ENCODE peak calls at places on chromosomes 7 and 10, in four cellular contexts. One of them, this sample, is unnamed. For H3K4me1, the result is how much of the 10 kb centered on the place peaks cover.

GRCh38 chr10:101236376-101237079 is 7.3 kb upstream of the LBX1 start:
- DNase-seq in tibial artery: no peak
- DNase-seq in cardiac muscle cell: peak
- DNase-seq in upper lobe of right lung: no peak
- DNase-seq in this sample: no peak

GRCh38 chr10:28719789-28720436 is 42.6 kb downstream of the BAMBI start:
- DNase-seq in upper lobe of right lung: no peak
- DNase-seq in cardiac muscle cell: peak
- DNase-seq in tibial artery: no peak
- DNase-seq in this sample: no peak

GRCh38 chr10:124025638-124026336 is 67.6 kb downstream of the CHST15 start:
- DNase-seq in upper lobe of right lung: no peak
- DNase-seq in tibial artery: no peak
- DNase-seq in cardiac muscle cell: peak
- DNase-seq in this sample: no peak

GRCh38 chr7:15503603-15504280 is 58.1 kb downstream of the AGMO start:
- DNase-seq in tibial artery: no peak
- DNase-seq in cardiac muscle cell: peak
- DNase-seq in upper lobe of right lung: no peak
- DNase-seq in this sample: no peak

GRCh38 chr7:15544050-15544449 is 17.8 kb downstream of the AGMO start:
- DNase-seq in cardiac muscle cell: no peak
- DNase-seq in tibial artery: no peak
- DNase-seq in upper lobe of right lung: no peak
- DNase-seq in this sample: no peak

GRCh38 chr10:89352039-89352597 is 24.3 kb downstream of the IFIT3 start:
- DNase-seq in tibial artery: peak
- DNase-seq in upper lobe of right lung: no peak
- DNase-seq in cardiac muscle cell: peak
- DNase-seq in this sample: no peak

GRCh38 chr10:124308811-124309210 is 109.9 kb downstream of the OAT start:
- DNase-seq in upper lobe of right lung: peak
- DNase-seq in tibial artery: no peak
- DNase-seq in cardiac muscle cell: no peak
- DNase-seq in this sample: no peak

GRCh38 chr10:44393051-44393630 is 8.2 kb upstream of the CXCL12 start:
- DNase-seq in cardiac muscle cell: no peak
- DNase-seq in upper lobe of right lung: peak
- DNase-seq in tibial artery: no peak
- DNase-seq in this sample: no peak

GRCh38 chr10:69663548-69663947 is 33.5 kb downstream of the FAM241B start:
- DNase-seq in cardiac muscle cell: no peak
- DNase-seq in tibial artery: no peak
- DNase-seq in upper lobe of right lung: no peak
- DNase-seq in this sample: no peak

GRCh38 chr7:71612011-71612410 is 480.1 kb downstream of the GALNT17 start:
- DNase-seq in cardiac muscle cell: no peak
- DNase-seq in tibial artery: no peak
- DNase-seq in upper lobe of right lung: no peak
- DNase-seq in this sample: no peak

GRCh38 chr10:93475871-93476270 is 6.3 kb downstream of the MYOF start:
- DNase-seq in tibial artery: no peak
- DNase-seq in upper lobe of right lung: no peak
- DNase-seq in cardiac muscle cell: no peak
- DNase-seq in this sample: no peak

GRCh38 chr7:732556-732955 is 5.5 kb upstream of the PRKAR1B start:
- DNase-seq in tibial artery: no peak
- DNase-seq in cardiac muscle cell: no peak
- DNase-seq in upper lobe of right lung: no peak
- DNase-seq in this sample: no peak

GRCh38 chr10:12107781-12108180 is 21.7 kb upstream of the SEC61A2 start:
- DNase-seq in upper lobe of right lung: no peak
- DNase-seq in tibial artery: no peak
- DNase-seq in cardiac muscle cell: no peak
- DNase-seq in this sample: no peak

GRCh38 chr10:71727429-71728217 is 8.0 kb upstream of the C10orf105 start:
- DNase-seq in upper lobe of right lung: no peak
- DNase-seq in tibial artery: peak
- DNase-seq in cardiac muscle cell: peak
- DNase-seq in this sample: peak

GRCh38 chr7:47807756-47808155 is 140.5 kb downstream of the PKD1L1 start:
- DNase-seq in tibial artery: no peak
- DNase-seq in cardiac muscle cell: no peak
- DNase-seq in upper lobe of right lung: no peak
- DNase-seq in this sample: no peak

GRCh38 chr7:90655566-90655965 is 59.4 kb downstream of the CDK14 start:
- DNase-seq in upper lobe of right lung: no peak
- DNase-seq in cardiac muscle cell: peak
- DNase-seq in tibial artery: no peak
- DNase-seq in this sample: no peak

GRCh38 chr7:130485734-130486113 is 6.2 kb upstream of the MEST start:
- DNase-seq in upper lobe of right lung: no peak
- DNase-seq in tibial artery: no peak
- DNase-seq in cardiac muscle cell: no peak
- DNase-seq in this sample: no peak

GRCh38 chr10:2835950-2836349 is 231.4 kb upstream of the PFKP start:
- DNase-seq in tibial artery: no peak
- DNase-seq in upper lobe of right lung: no peak
- DNase-seq in cardiac muscle cell: no peak
- DNase-seq in this sample: no peak
- H3K4me3 ChIP-seq in tibial artery: no peak
- H3K4me3 ChIP-seq in upper lobe of right lung: no peak
- H3K4me3 ChIP-seq in cardiac muscle cell: no peak
- H3K4me3 ChIP-seq in this sample: no peak

GRCh38 chr7:2760098-2760889 is 72.3 kb downstream of the AMZ1 start:
- DNase-seq in cardiac muscle cell: peak
- DNase-seq in tibial artery: peak
- DNase-seq in upper lobe of right lung: peak
- DNase-seq in this sample: no peak
- H3K4me1 ChIP-seq in cardiac muscle cell: under half
- H3K4me1 ChIP-seq in tibial artery: under half
- H3K4me1 ChIP-seq in upper lobe of right lung: half or more
- H3K4me1 ChIP-seq in this sample: under half

GRCh38 chr10:119209736-119210355 is 2.5 kb downstream of the GRK5 start:
- DNase-seq in tibial artery: no peak
- DNase-seq in cardiac muscle cell: peak
- DNase-seq in upper lobe of right lung: no peak
- DNase-seq in this sample: no peak
- H3K4me3 ChIP-seq in tibial artery: peak
- H3K4me3 ChIP-seq in cardiac muscle cell: peak
- H3K4me3 ChIP-seq in upper lobe of right lung: peak
- H3K4me3 ChIP-seq in this sample: no peak

GRCh38 chr7:150381096-150381495 is 2.0 kb downstream of the ZNF775 start:
- DNase-seq in upper lobe of right lung: peak
- DNase-seq in tibial artery: no peak
- DNase-seq in cardiac muscle cell: no peak
- DNase-seq in this sample: no peak
- H3K4me1 ChIP-seq in upper lobe of right lung: under half
- H3K4me1 ChIP-seq in tibial artery: under half
- H3K4me1 ChIP-seq in cardiac muscle cell: under half
- H3K4me1 ChIP-seq in this sample: under half

GRCh38 chr10:80392250-80392649 is 16.1 kb upstream of the PRXL2A start:
- DNase-seq in tibial artery: no peak
- DNase-seq in upper lobe of right lung: no peak
- DNase-seq in cardiac muscle cell: peak
- DNase-seq in this sample: no peak
- H3K4me3 ChIP-seq in tibial artery: no peak
- H3K4me3 ChIP-seq in upper lobe of right lung: no peak
- H3K4me3 ChIP-seq in cardiac muscle cell: no peak
- H3K4me3 ChIP-seq in this sample: no peak

This sample was measured in pancreas.